ENCODE peak calls at places on chromosome X, in seven cellular contexts. One of them, this sample, is unnamed.

GRCh38 chrX:68939868-68940267 is 111.0 kb downstream of the EFNB1 start:
- DNase-seq in CD8-positive, alpha-beta T cell: no peak
- DNase-seq in left kidney: no peak
- DNase-seq in stimulated activated naive CD8-positive, alpha-beta T cell treated with anti-CD3 and anti-CD28 coated beads, Interleukin-15, Interleukin-2, amounts not matched to agents 100 U/mL and 50 U/mL, for 24 hours: no peak
- DNase-seq in EL: no peak
- DNase-seq in activated CD4-positive, alpha-beta T cell treated with anti-CD3 and anti-CD28 coated beads, Interleukin-2, amount 50 U/mL, for 48 hours: no peak
- DNase-seq in NCI-H1092 treated with DMSO at 0.1 percent for 48 hours: no peak
- DNase-seq in this sample: no peak

GRCh38 chrX:153598541-153599191 is at the start of gene CCNQ:
- DNase-seq in NCI-H1092 treated with DMSO at 0.1 percent for 48 hours: peak; percentile 31
- DNase-seq in stimulated activated naive CD8-positive, alpha-beta T cell treated with anti-CD3 and anti-CD28 coated beads, Interleukin-15, Interleukin-2, amounts not matched to agents 100 U/mL and 50 U/mL, for 24 hours: peak; percentile 29
- DNase-seq in activated CD4-positive, alpha-beta T cell treated with anti-CD3 and anti-CD28 coated beads, Interleukin-2, amount 50 U/mL, for 48 hours: peak; percentile 13
- DNase-seq in CD8-positive, alpha-beta T cell: peak; percentile 13
- DNase-seq in left kidney: peak; percentile 46
- DNase-seq in EL: peak; percentile 33
- DNase-seq in this sample: peak; percentile 11

GRCh38 chrX:145405012-145405411 is 157.7 kb downstream of the SPANXN1 start:
- DNase-seq in left kidney: peak; percentile 27
- DNase-seq in CD8-positive, alpha-beta T cell: no peak
- DNase-seq in NCI-H1092 treated with DMSO at 0.1 percent for 48 hours: peak; percentile 42
- DNase-seq in stimulated activated naive CD8-positive, alpha-beta T cell treated with anti-CD3 and anti-CD28 coated beads, Interleukin-15, Interleukin-2, amounts not matched to agents 100 U/mL and 50 U/mL, for 24 hours: peak; percentile 3
- DNase-seq in activated CD4-positive, alpha-beta T cell treated with anti-CD3 and anti-CD28 coated beads, Interleukin-2, amount 50 U/mL, for 48 hours: no peak
- DNase-seq in EL: peak; percentile 0
- DNase-seq in this sample: peak; percentile 1

GRCh38 chrX:119406739-119407138 is 7.6 kb downstream of the SLC25A43 start:
- DNase-seq in EL: peak; percentile 28
- DNase-seq in left kidney: no peak
- DNase-seq in CD8-positive, alpha-beta T cell: no peak
- DNase-seq in stimulated activated naive CD8-positive, alpha-beta T cell treated with anti-CD3 and anti-CD28 coated beads, Interleukin-15, Interleukin-2, amounts not matched to agents 100 U/mL and 50 U/mL, for 24 hours: no peak
- DNase-seq in NCI-H1092 treated with DMSO at 0.1 percent for 48 hours: no peak
- DNase-seq in activated CD4-positive, alpha-beta T cell treated with anti-CD3 and anti-CD28 coated beads, Interleukin-2, amount 50 U/mL, for 48 hours: no peak
- DNase-seq in this sample: no peak

GRCh38 chrX:12974797-12975669 is at the start of gene TMSB4X:
- DNase-seq in NCI-H1092 treated with DMSO at 0.1 percent for 48 hours: peak; percentile 80
- DNase-seq in activated CD4-positive, alpha-beta T cell treated with anti-CD3 and anti-CD28 coated beads, Interleukin-2, amount 50 U/mL, for 48 hours: peak; percentile 79
- DNase-seq in CD8-positive, alpha-beta T cell: peak; percentile 81
- DNase-seq in EL: peak; percentile 73
- DNase-seq in left kidney: peak; percentile 94
- DNase-seq in stimulated activated naive CD8-positive, alpha-beta T cell treated with anti-CD3 and anti-CD28 coated beads, Interleukin-15, Interleukin-2, amounts not matched to agents 100 U/mL and 50 U/mL, for 24 hours: peak; percentile 86
- DNase-seq in this sample: peak; percentile 85

GRCh38 chrX:39603291-39603690 is 494.5 kb downstream of the BCOR start:
- DNase-seq in stimulated activated naive CD8-positive, alpha-beta T cell treated with anti-CD3 and anti-CD28 coated beads, Interleukin-15, Interleukin-2, amounts not matched to agents 100 U/mL and 50 U/mL, for 24 hours: no peak
- DNase-seq in left kidney: no peak
- DNase-seq in activated CD4-positive, alpha-beta T cell treated with anti-CD3 and anti-CD28 coated beads, Interleukin-2, amount 50 U/mL, for 48 hours: no peak
- DNase-seq in CD8-positive, alpha-beta T cell: no peak
- DNase-seq in NCI-H1092 treated with DMSO at 0.1 percent for 48 hours: no peak
- DNase-seq in EL: no peak
- DNase-seq in this sample: no peak

GRCh38 chrX:20042221-20042620 is 51.4 kb upstream of the BCLAF3 start:
- DNase-seq in EL: no peak
- DNase-seq in NCI-H1092 treated with DMSO at 0.1 percent for 48 hours: no peak
- DNase-seq in stimulated activated naive CD8-positive, alpha-beta T cell treated with anti-CD3 and anti-CD28 coated beads, Interleukin-15, Interleukin-2, amounts not matched to agents 100 U/mL and 50 U/mL, for 24 hours: no peak
- DNase-seq in left kidney: no peak
- DNase-seq in CD8-positive, alpha-beta T cell: no peak
- DNase-seq in activated CD4-positive, alpha-beta T cell treated with anti-CD3 and anti-CD28 coated beads, Interleukin-2, amount 50 U/mL, for 48 hours: no peak
- DNase-seq in this sample: no peak

GRCh38 chrX:5646818-5647217 is 581.8 kb downstream of the NLGN4X start:
- DNase-seq in NCI-H1092 treated with DMSO at 0.1 percent for 48 hours: no peak
- DNase-seq in CD8-positive, alpha-beta T cell: no peak
- DNase-seq in EL: no peak
- DNase-seq in stimulated activated naive CD8-positive, alpha-beta T cell treated with anti-CD3 and anti-CD28 coated beads, Interleukin-15, Interleukin-2, amounts not matched to agents 100 U/mL and 50 U/mL, for 24 hours: no peak
- DNase-seq in left kidney: no peak
- DNase-seq in activated CD4-positive, alpha-beta T cell treated with anti-CD3 and anti-CD28 coated beads, Interleukin-2, amount 50 U/mL, for 48 hours: no peak
- DNase-seq in this sample: no peak

GRCh38 chrX:104254442-104255115 is at the start of gene ESX1:
- DNase-seq in EL: peak; percentile 3
- DNase-seq in CD8-positive, alpha-beta T cell: no peak
- DNase-seq in left kidney: peak; percentile 44
- DNase-seq in NCI-H1092 treated with DMSO at 0.1 percent for 48 hours: no peak
- DNase-seq in activated CD4-positive, alpha-beta T cell treated with anti-CD3 and anti-CD28 coated beads, Interleukin-2, amount 50 U/mL, for 48 hours: no peak
- DNase-seq in stimulated activated naive CD8-positive, alpha-beta T cell treated with anti-CD3 and anti-CD28 coated beads, Interleukin-15, Interleukin-2, amounts not matched to agents 100 U/mL and 50 U/mL, for 24 hours: no peak
- DNase-seq in this sample: no peak

GRCh38 chrX:68462653-68463052 is 29.4 kb upstream of the OPHN1 start:
- DNase-seq in stimulated activated naive CD8-positive, alpha-beta T cell treated with anti-CD3 and anti-CD28 coated beads, Interleukin-15, Interleukin-2, amounts not matched to agents 100 U/mL and 50 U/mL, for 24 hours: peak; percentile 5
- DNase-seq in NCI-H1092 treated with DMSO at 0.1 percent for 48 hours: peak; percentile 12
- DNase-seq in activated CD4-positive, alpha-beta T cell treated with anti-CD3 and anti-CD28 coated beads, Interleukin-2, amount 50 U/mL, for 48 hours: peak; percentile 0
- DNase-seq in left kidney: peak; percentile 71
- DNase-seq in EL: peak; percentile 66
- DNase-seq in CD8-positive, alpha-beta T cell: peak; percentile 8
- DNase-seq in this sample: no peak

GRCh38 chrX:106917830-106918500 is 2.2 kb upstream of the CLDN2 start:
- DNase-seq in left kidney: no peak
- DNase-seq in activated CD4-positive, alpha-beta T cell treated with anti-CD3 and anti-CD28 coated beads, Interleukin-2, amount 50 U/mL, for 48 hours: no peak
- DNase-seq in CD8-positive, alpha-beta T cell: no peak
- DNase-seq in NCI-H1092 treated with DMSO at 0.1 percent for 48 hours: no peak
- DNase-seq in stimulated activated naive CD8-positive, alpha-beta T cell treated with anti-CD3 and anti-CD28 coated beads, Interleukin-15, Interleukin-2, amounts not matched to agents 100 U/mL and 50 U/mL, for 24 hours: no peak
- DNase-seq in EL: peak; percentile 81
- DNase-seq in this sample: no peak

GRCh38 chrX:149825424-149825823 is 43.7 kb downstream of the MAGEA9 start:
- DNase-seq in activated CD4-positive, alpha-beta T cell treated with anti-CD3 and anti-CD28 coated beads, Interleukin-2, amount 50 U/mL, for 48 hours: peak; percentile 50
- DNase-seq in stimulated activated naive CD8-positive, alpha-beta T cell treated with anti-CD3 and anti-CD28 coated beads, Interleukin-15, Interleukin-2, amounts not matched to agents 100 U/mL and 50 U/mL, for 24 hours: peak; percentile 67
- DNase-seq in EL: peak; percentile 3
- DNase-seq in NCI-H1092 treated with DMSO at 0.1 percent for 48 hours: peak; percentile 31
- DNase-seq in left kidney: peak; percentile 48
- DNase-seq in CD8-positive, alpha-beta T cell: peak; percentile 54
- DNase-seq in this sample: no peak

GRCh38 chrX:109600114-109600710 is 24.8 kb downstream of the KCNE5 start:
- DNase-seq in CD8-positive, alpha-beta T cell: no peak
- DNase-seq in activated CD4-positive, alpha-beta T cell treated with anti-CD3 and anti-CD28 coated beads, Interleukin-2, amount 50 U/mL, for 48 hours: no peak
- DNase-seq in stimulated activated naive CD8-positive, alpha-beta T cell treated with anti-CD3 and anti-CD28 coated beads, Interleukin-15, Interleukin-2, amounts not matched to agents 100 U/mL and 50 U/mL, for 24 hours: no peak
- DNase-seq in left kidney: peak; percentile 49
- DNase-seq in NCI-H1092 treated with DMSO at 0.1 percent for 48 hours: peak; percentile 2
- DNase-seq in EL: peak; percentile 4
- DNase-seq in this sample: no peak

GRCh38 chrX:67555578-67556203 is 11.9 kb downstream of the AR start:
- DNase-seq in CD8-positive, alpha-beta T cell: no peak
- DNase-seq in NCI-H1092 treated with DMSO at 0.1 percent for 48 hours: no peak
- DNase-seq in activated CD4-positive, alpha-beta T cell treated with anti-CD3 and anti-CD28 coated beads, Interleukin-2, amount 50 U/mL, for 48 hours: peak; percentile 1
- DNase-seq in stimulated activated naive CD8-positive, alpha-beta T cell treated with anti-CD3 and anti-CD28 coated beads, Interleukin-15, Interleukin-2, amounts not matched to agents 100 U/mL and 50 U/mL, for 24 hours: peak; percentile 4
- DNase-seq in EL: peak; percentile 48
- DNase-seq in left kidney: peak; percentile 3
- DNase-seq in this sample: no peak

GRCh38 chrX:9133426-9133825 is 99.5 kb upstream of the FAM9B start:
- DNase-seq in CD8-positive, alpha-beta T cell: no peak
- DNase-seq in activated CD4-positive, alpha-beta T cell treated with anti-CD3 and anti-CD28 coated beads, Interleukin-2, amount 50 U/mL, for 48 hours: no peak
- DNase-seq in NCI-H1092 treated with DMSO at 0.1 percent for 48 hours: no peak
- DNase-seq in left kidney: no peak
- DNase-seq in EL: peak; percentile 62
- DNase-seq in stimulated activated naive CD8-positive, alpha-beta T cell treated with anti-CD3 and anti-CD28 coated beads, Interleukin-15, Interleukin-2, amounts not matched to agents 100 U/mL and 50 U/mL, for 24 hours: no peak
- DNase-seq in this sample: no peak

GRCh38 chrX:45598841-45599240 is 398.2 kb upstream of the DIPK2B start:
- DNase-seq in activated CD4-positive, alpha-beta T cell treated with anti-CD3 and anti-CD28 coated beads, Interleukin-2, amount 50 U/mL, for 48 hours: no peak
- DNase-seq in CD8-positive, alpha-beta T cell: no peak
- DNase-seq in EL: peak; percentile 33
- DNase-seq in NCI-H1092 treated with DMSO at 0.1 percent for 48 hours: no peak
- DNase-seq in stimulated activated naive CD8-positive, alpha-beta T cell treated with anti-CD3 and anti-CD28 coated beads, Interleukin-15, Interleukin-2, amounts not matched to agents 100 U/mL and 50 U/mL, for 24 hours: no peak
- DNase-seq in left kidney: no peak
- DNase-seq in this sample: no peak

GRCh38 chrX:119917877-119918276 is 22.2 kb downstream of the AKAP14 start:
- DNase-seq in CD8-positive, alpha-beta T cell: no peak
- DNase-seq in stimulated activated naive CD8-positive, alpha-beta T cell treated with anti-CD3 and anti-CD28 coated beads, Interleukin-15, Interleukin-2, amounts not matched to agents 100 U/mL and 50 U/mL, for 24 hours: no peak
- DNase-seq in EL: no peak
- DNase-seq in left kidney: no peak
- DNase-seq in activated CD4-positive, alpha-beta T cell treated with anti-CD3 and anti-CD28 coated beads, Interleukin-2, amount 50 U/mL, for 48 hours: no peak
- DNase-seq in NCI-H1092 treated with DMSO at 0.1 percent for 48 hours: no peak
- DNase-seq in this sample: no peak

GRCh38 chrX:7059214-7059838 is 88.2 kb upstream of the STS start:
- DNase-seq in stimulated activated naive CD8-positive, alpha-beta T cell treated with anti-CD3 and anti-CD28 coated beads, Interleukin-15, Interleukin-2, amounts not matched to agents 100 U/mL and 50 U/mL, for 24 hours: no peak
- DNase-seq in CD8-positive, alpha-beta T cell: no peak
- DNase-seq in NCI-H1092 treated with DMSO at 0.1 percent for 48 hours: no peak
- DNase-seq in left kidney: no peak
- DNase-seq in EL: no peak
- DNase-seq in activated CD4-positive, alpha-beta T cell treated with anti-CD3 and anti-CD28 coated beads, Interleukin-2, amount 50 U/mL, for 48 hours: no peak
- DNase-seq in this sample: no peak

GRCh38 chrX:11470231-11470630 is 177.0 kb downstream of the AMELX start:
- DNase-seq in activated CD4-positive, alpha-beta T cell treated with anti-CD3 and anti-CD28 coated beads, Interleukin-2, amount 50 U/mL, for 48 hours: no peak
- DNase-seq in EL: peak; percentile 79
- DNase-seq in CD8-positive, alpha-beta T cell: no peak
- DNase-seq in left kidney: no peak
- DNase-seq in stimulated activated naive CD8-positive, alpha-beta T cell treated with anti-CD3 and anti-CD28 coated beads, Interleukin-15, Interleukin-2, amounts not matched to agents 100 U/mL and 50 U/mL, for 24 hours: no peak
- DNase-seq in NCI-H1092 treated with DMSO at 0.1 percent for 48 hours: no peak
- DNase-seq in this sample: no peak

GRCh38 chrX:107561468-107562215 is 66.7 kb upstream of the PRPS1 start:
- DNase-seq in NCI-H1092 treated with DMSO at 0.1 percent for 48 hours: no peak
- DNase-seq in EL: peak; percentile 37
- DNase-seq in CD8-positive, alpha-beta T cell: no peak
- DNase-seq in activated CD4-positive, alpha-beta T cell treated with anti-CD3 and anti-CD28 coated beads, Interleukin-2, amount 50 U/mL, for 48 hours: no peak
- DNase-seq in stimulated activated naive CD8-positive, alpha-beta T cell treated with anti-CD3 and anti-CD28 coated beads, Interleukin-15, Interleukin-2, amounts not matched to agents 100 U/mL and 50 U/mL, for 24 hours: no peak
- DNase-seq in left kidney: no peak
- DNase-seq in this sample: no peak

GRCh38 chrX:149641432-149641831 is 9.8 kb upstream of the TMEM185A start:
- DNase-seq in activated CD4-positive, alpha-beta T cell treated with anti-CD3 and anti-CD28 coated beads, Interleukin-2, amount 50 U/mL, for 48 hours: no peak
- DNase-seq in NCI-H1092 treated with DMSO at 0.1 percent for 48 hours: no peak
- DNase-seq in left kidney: no peak
- DNase-seq in EL: no peak
- DNase-seq in CD8-positive, alpha-beta T cell: no peak
- DNase-seq in stimulated activated naive CD8-positive, alpha-beta T cell treated with anti-CD3 and anti-CD28 coated beads, Interleukin-15, Interleukin-2, amounts not matched to agents 100 U/mL and 50 U/mL, for 24 hours: no peak
- DNase-seq in this sample: no peak

GRCh38 chrX:43973249-43973672 is at the start of gene NDP:
- DNase-seq in stimulated activated naive CD8-positive, alpha-beta T cell treated with anti-CD3 and anti-CD28 coated beads, Interleukin-15, Interleukin-2, amounts not matched to agents 100 U/mL and 50 U/mL, for 24 hours: no peak
- DNase-seq in activated CD4-positive, alpha-beta T cell treated with anti-CD3 and anti-CD28 coated beads, Interleukin-2, amount 50 U/mL, for 48 hours: no peak
- DNase-seq in NCI-H1092 treated with DMSO at 0.1 percent for 48 hours: peak; percentile 6
- DNase-seq in left kidney: peak; percentile 49
- DNase-seq in CD8-positive, alpha-beta T cell: no peak
- DNase-seq in EL: peak; percentile 9
- DNase-seq in this sample: peak; percentile 11

GRCh38 chrX:46588263-46588662 is 14.7 kb downstream of the CHST7 start:
- DNase-seq in NCI-H1092 treated with DMSO at 0.1 percent for 48 hours: no peak
- DNase-seq in CD8-positive, alpha-beta T cell: peak; percentile 43
- DNase-seq in EL: peak; percentile 78
- DNase-seq in left kidney: peak; percentile 42
- DNase-seq in stimulated activated naive CD8-positive, alpha-beta T cell treated with anti-CD3 and anti-CD28 coated beads, Interleukin-15, Interleukin-2, amounts not matched to agents 100 U/mL and 50 U/mL, for 24 hours: peak; percentile 48
- DNase-seq in activated CD4-positive, alpha-beta T cell treated with anti-CD3 and anti-CD28 coated beads, Interleukin-2, amount 50 U/mL, for 48 hours: no peak
- DNase-seq in this sample: no peak

GRCh38 chrX:56786889-56787733 is 58.1 kb downstream of the NBDY start:
- DNase-seq in NCI-H1092 treated with DMSO at 0.1 percent for 48 hours: no peak
- DNase-seq in CD8-positive, alpha-beta T cell: no peak
- DNase-seq in activated CD4-positive, alpha-beta T cell treated with anti-CD3 and anti-CD28 coated beads, Interleukin-2, amount 50 U/mL, for 48 hours: no peak
- DNase-seq in stimulated activated naive CD8-positive, alpha-beta T cell treated with anti-CD3 and anti-CD28 coated beads, Interleukin-15, Interleukin-2, amounts not matched to agents 100 U/mL and 50 U/mL, for 24 hours: no peak
- DNase-seq in EL: no peak
- DNase-seq in left kidney: no peak
- DNase-seq in this sample: no peak

GRCh38 chrX:17328837-17329236 is 46.2 kb upstream of the NHS start:
- DNase-seq in EL: no peak
- DNase-seq in activated CD4-positive, alpha-beta T cell treated with anti-CD3 and anti-CD28 coated beads, Interleukin-2, amount 50 U/mL, for 48 hours: no peak
- DNase-seq in stimulated activated naive CD8-positive, alpha-beta T cell treated with anti-CD3 and anti-CD28 coated beads, Interleukin-15, Interleukin-2, amounts not matched to agents 100 U/mL and 50 U/mL, for 24 hours: no peak
- DNase-seq in NCI-H1092 treated with DMSO at 0.1 percent for 48 hours: peak; percentile 10
- DNase-seq in CD8-positive, alpha-beta T cell: no peak
- DNase-seq in left kidney: no peak
- DNase-seq in this sample: no peak

GRCh38 chrX:21985332-21985777 is 44.8 kb downstream of the SMS start:
- DNase-seq in EL: peak; percentile 69
- DNase-seq in left kidney: peak; percentile 83
- DNase-seq in NCI-H1092 treated with DMSO at 0.1 percent for 48 hours: peak; percentile 76
- DNase-seq in activated CD4-positive, alpha-beta T cell treated with anti-CD3 and anti-CD28 coated beads, Interleukin-2, amount 50 U/mL, for 48 hours: peak; percentile 64
- DNase-seq in stimulated activated naive CD8-positive, alpha-beta T cell treated with anti-CD3 and anti-CD28 coated beads, Interleukin-15, Interleukin-2, amounts not matched to agents 100 U/mL and 50 U/mL, for 24 hours: peak; percentile 60
- DNase-seq in CD8-positive, alpha-beta T cell: peak; percentile 63
- DNase-seq in this sample: peak; percentile 61

GRCh38 chrX:50644496-50644895 is 169.5 kb downstream of the SHROOM4 start:
- DNase-seq in EL: no peak
- DNase-seq in NCI-H1092 treated with DMSO at 0.1 percent for 48 hours: no peak
- DNase-seq in left kidney: no peak
- DNase-seq in activated CD4-positive, alpha-beta T cell treated with anti-CD3 and anti-CD28 coated beads, Interleukin-2, amount 50 U/mL, for 48 hours: no peak
- DNase-seq in CD8-positive, alpha-beta T cell: no peak
- DNase-seq in stimulated activated naive CD8-positive, alpha-beta T cell treated with anti-CD3 and anti-CD28 coated beads, Interleukin-15, Interleukin-2, amounts not matched to agents 100 U/mL and 50 U/mL, for 24 hours: no peak
- DNase-seq in this sample: no peak